ENCODE peak calls at places on chromosomes 4 and X, in five cellular contexts. Y is right lobe of liver, B is psoas muscle, C is A549, W is OCI-LY7. X is an unnamed sample.

GRCh38 chrX:154401045-154401799 is 3.0 kb downstream of the RPL10 start:
- DNase-seq in Y (no peak), B (no peak), C (no peak), W (peak), X (peak)

GRCh38 chr4:24969486-24969885 is 56.6 kb upstream of the CCDC149 start:
- DNase-seq in Y (no peak), B (no peak), C (no peak), W (no peak), X (no peak)

GRCh38 chrX:54540289-54540688 is 10.3 kb downstream of the GNL3L start:
- DNase-seq in Y (no peak), B (no peak), C (no peak), W (no peak), X (peak)

GRCh38 chr4:37685726-37686372 is 327 bp downstream of the RELL1 start:
- DNase-seq in Y (no peak), B (peak), C (peak), W (peak), X (peak)

GRCh38 chr4:87005690-87006461 is 71.1 kb downstream of the AFF1 start:
- DNase-seq in Y (no peak), B (no peak), C (no peak), W (peak), X (peak)

GRCh38 chr4:85929926-85930325 is 429.9 kb downstream of the MAPK10 start:
- DNase-seq in Y (peak), B (no peak), C (no peak), W (no peak), X (peak)

GRCh38 chr4:118280501-118281218 is 72.1 kb downstream of the PRSS12 start:
- DNase-seq in Y (no peak), B (no peak), C (peak), W (peak), X (peak)

GRCh38 chr4:109861941-109862340 is 14.0 kb downstream of the LRIT3 start:
- DNase-seq in Y (no peak), B (no peak), C (no peak), W (no peak), X (no peak)

GRCh38 chr4:31160146-31160545 is 440.0 kb downstream of the PCDH7 start:
- DNase-seq in Y (no peak), B (no peak), C (no peak), W (no peak), X (no peak)

GRCh38 chr4:33924239-33924638 is 2320.1 kb downstream of the ARAP2 start:
- DNase-seq in Y (no peak), B (no peak), C (no peak), W (no peak), X (peak)

GRCh38 chrX:123884809-123885408 is 25.1 kb downstream of the XIAP start:
- DNase-seq in Y (no peak), B (no peak), C (peak), W (peak), X (peak)

GRCh38 chr4:36322921-36323354 is 41.5 kb downstream of the DTHD1 start:
- DNase-seq in Y (no peak), B (no peak), C (no peak), W (no peak), X (no peak)

GRCh38 chr4:3871181-3871852 is 105.1 kb downstream of the ADRA2C start:
- DNase-seq in Y (no peak), B (peak), C (no peak), W (no peak), X (peak)

GRCh38 chr4:84563002-84563401 is 19.9 kb upstream of the CDS1 start:
- DNase-seq in Y (no peak), B (no peak), C (no peak), W (no peak), X (no peak)

GRCh38 chr4:26321326-26322276 is 787 bp downstream of the RBPJ start:
- DNase-seq in Y (peak), B (peak), C (peak), W (peak), X (peak)

GRCh38 chrX:41556958-41557357 is 109.8 kb downstream of the NYX start:
- DNase-seq in Y (no peak), B (no peak), C (no peak), W (peak), X (no peak)

GRCh38 chr4:2962614-2963184 is 507 bp downstream of the NOP14 start:
- DNase-seq in Y (no peak), B (no peak), C (no peak), W (peak), X (peak)

GRCh38 chr4:4673070-4673469 is 131.2 kb upstream of the STX18 start:
- DNase-seq in Y (no peak), B (no peak), C (peak), W (peak), X (peak)

GRCh38 chr4:148240241-148240640 is 202.0 kb downstream of the NR3C2 start:
- DNase-seq in Y (no peak), B (no peak), C (no peak), W (no peak), X (no peak)

GRCh38 chrX:67544281-67544680 is 460 bp downstream of the AR start:
- DNase-seq in Y (peak), B (peak), C (no peak), W (no peak), X (peak)

GRCh38 chr4:8771666-8772065 is 100.0 kb downstream of the HMX1 start:
- DNase-seq in Y (no peak), B (peak), C (no peak), W (no peak), X (no peak)

GRCh38 chr4:85431156-85431555 is 43.8 kb upstream of the ARHGAP24 start:
- DNase-seq in Y (no peak), B (no peak), C (no peak), W (no peak), X (no peak)

GRCh38 chr4:185112104-185112503 is 31.0 kb upstream of the SLC25A4 start:
- DNase-seq in Y (no peak), B (no peak), C (peak), W (no peak), X (no peak)

GRCh38 chrX:14528629-14529287 is 578 bp upstream of the GLRA2 start:
- DNase-seq in Y (peak), B (peak), C (peak), W (peak), X (peak)
- H3K4me3 ChIP-seq in Y (no peak), B (no peak), C (no peak), W (no peak), X (peak)

DNA sequence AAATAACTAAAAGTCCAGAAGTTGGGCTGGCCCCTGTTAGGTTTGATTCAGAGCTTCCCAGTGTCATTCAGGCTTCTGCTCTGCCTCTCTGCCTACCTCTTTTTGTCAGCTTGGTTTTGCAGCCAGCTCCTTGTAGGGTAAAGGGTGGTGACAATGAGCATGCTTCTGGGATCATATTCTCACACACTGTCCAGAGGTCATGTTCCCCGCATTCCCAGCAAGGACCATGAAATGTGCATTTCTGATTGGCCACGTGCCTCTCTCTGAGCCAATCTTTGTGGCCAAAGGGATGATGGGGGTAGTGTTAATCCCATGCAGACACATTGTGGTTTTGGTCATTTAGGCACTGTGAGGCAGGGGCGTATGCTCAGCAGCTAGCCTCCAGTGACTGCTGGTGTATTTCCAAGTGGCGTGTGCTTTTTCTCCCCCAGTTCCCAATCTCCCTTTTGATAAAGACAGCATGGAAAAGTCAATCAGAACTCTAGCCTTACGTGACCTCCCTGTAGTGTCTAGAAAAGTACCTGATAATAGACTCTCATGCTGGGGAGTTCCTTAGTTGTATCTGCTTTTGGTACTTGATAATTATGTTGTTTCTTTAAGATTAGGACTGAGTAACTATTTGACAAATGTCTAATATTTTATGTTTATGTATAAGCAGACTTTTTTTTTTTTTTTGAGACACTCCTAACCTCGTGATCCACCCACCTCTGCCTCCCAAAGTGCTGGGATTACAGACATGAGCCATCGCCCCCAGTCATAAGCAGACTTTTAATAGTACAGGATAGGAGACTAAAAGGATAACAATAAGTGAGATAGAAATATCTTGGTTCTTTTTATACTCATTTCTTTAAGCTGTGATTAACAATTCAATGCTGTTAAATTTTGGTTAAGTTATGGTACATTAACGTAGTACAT is 57.8 kb downstream of the KIAA0232 start:
- DNase-seq in Y (no peak), B (no peak), C (no peak), W (no peak), X (no peak)
- H3K4me3 ChIP-seq in Y (no peak), B (no peak), C (no peak), W (no peak), X (no peak)

DNA sequence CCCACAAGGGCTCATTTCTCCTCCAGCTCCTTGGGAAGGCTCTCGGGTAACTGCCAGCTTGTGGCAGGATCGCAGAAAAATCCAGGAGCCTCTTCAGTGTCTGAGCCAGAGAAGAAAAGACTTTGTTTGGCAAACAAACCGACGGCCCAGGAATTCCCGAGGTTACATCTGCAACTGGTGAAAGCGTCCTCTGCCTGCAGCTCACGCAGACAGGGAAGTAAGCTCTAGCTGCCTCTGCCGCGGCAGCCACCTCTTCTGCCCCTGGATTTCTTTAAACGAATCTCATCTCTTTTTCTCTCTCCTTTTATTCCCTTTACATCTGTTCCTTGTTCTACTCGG is 289 bp downstream of the DCHS2 start:
- DNase-seq in Y (no peak), B (no peak), C (peak), W (no peak), X (peak)
- H3K4me3 ChIP-seq in Y (peak), B (peak), C (peak), W (no peak), X (peak)

DNA sequence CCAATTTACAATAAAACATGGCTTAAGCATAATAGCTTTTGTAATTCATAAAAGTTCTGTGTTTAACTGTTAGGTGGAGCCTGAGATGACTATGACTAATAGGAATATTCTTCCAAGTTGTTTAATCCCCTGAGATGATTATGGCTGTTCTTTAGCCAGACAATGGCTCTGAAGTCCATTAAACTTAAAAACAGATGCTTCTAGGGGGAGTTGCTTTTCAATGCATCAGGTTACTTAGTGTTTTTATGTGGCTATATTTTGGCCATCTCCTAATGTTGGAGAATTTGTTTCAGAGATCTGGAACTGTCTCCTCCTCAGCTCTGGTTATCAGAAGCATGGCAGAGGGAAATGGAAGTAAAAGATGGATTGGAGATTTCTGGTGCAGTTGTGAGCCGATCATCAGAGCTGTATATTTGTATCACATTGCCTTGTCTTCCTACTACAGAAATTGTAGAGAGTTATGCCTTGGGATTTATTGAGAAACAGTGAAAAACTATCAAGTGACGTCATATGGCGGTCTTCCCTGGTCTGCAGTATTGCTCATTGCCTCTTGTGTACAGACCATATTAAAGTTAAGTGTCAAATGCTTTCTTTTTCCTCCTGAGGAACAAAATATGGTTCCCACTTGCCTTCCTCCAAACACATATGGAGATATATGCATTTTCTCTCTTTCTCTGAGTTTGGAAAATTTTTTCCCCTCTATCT is 29.7 kb downstream of the SGMS2 start:
- DNase-seq in Y (no peak), B (no peak), C (no peak), W (no peak), X (no peak)
- H3K4me3 ChIP-seq in Y (no peak), B (peak), C (peak), W (no peak), X (no peak)

DNA sequence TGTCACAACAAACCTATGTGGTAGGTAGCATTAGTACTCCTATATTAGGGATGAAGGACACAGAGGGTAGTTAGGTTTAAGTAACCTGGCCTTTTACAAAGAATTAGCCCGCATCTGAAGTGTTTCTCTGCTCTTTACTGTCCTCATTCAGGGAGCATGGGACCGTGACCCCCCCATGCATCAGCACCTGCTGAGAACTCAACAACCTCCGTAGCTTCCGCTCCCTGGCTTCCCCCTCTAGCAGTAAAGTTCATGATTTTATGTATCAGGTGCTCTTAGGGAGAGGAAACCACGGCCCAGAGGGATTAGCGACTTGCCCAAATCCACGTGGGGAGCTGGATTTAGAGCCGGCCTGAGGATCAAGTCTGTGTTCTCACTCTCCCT is 284.6 kb upstream of the GATB start:
- DNase-seq in Y (no peak), B (no peak), C (no peak), W (no peak), X (no peak)
- H3K4me3 ChIP-seq in Y (no peak), B (peak), C (no peak), W (no peak), X (peak)

GRCh38 chrX:77446840-77447239 is 349 bp upstream of the FGF16 start:
- DNase-seq in Y (no peak), B (no peak), C (no peak), W (no peak), X (no peak)
- H3K4me3 ChIP-seq in Y (peak), B (peak), C (no peak), W (no peak), X (peak)

X was measured in GM23338.